ENCODE peak calls at places on chromosomes 6 and 20, in nine cellular contexts. D is cardiac fibroblast, C is fibroblast of lung, M is fibroblast of mammary gland, N is ovary, R is nephron progenitor cell, E is endodermal cell, V is IMR-90, A is GM13977. Y is an unnamed sample.

GRCh38 chr6:18454446-18454845 is 67.3 kb downstream of the RNF144B start:
- DNase-seq in D (no peak), C (no peak), M (no peak), N (no peak), R (no peak), E (no peak), V (no peak), A (no peak), Y (no peak)

GRCh38 chr20:35547319-35547718 is 5.4 kb downstream of the ERGIC3 start:
- DNase-seq in D (no peak), C (no peak), M (no peak), N (no peak), R (no peak), E (no peak), V (no peak), A (no peak), Y (no peak)

GRCh38 chr6:56764081-56764566 is 121.4 kb upstream of the DST start:
- DNase-seq in D (peak), C (peak), M (peak), N (no peak), R (no peak), E (peak), V (peak), A (peak), Y (peak)

GRCh38 chr6:154951400-154952200 is 43.5 kb upstream of the TIAM2 start:
- DNase-seq in D (no peak), C (no peak), M (no peak), N (no peak), R (no peak), E (no peak), V (no peak), A (peak), Y (no peak)

GRCh38 chr6:34057790-34058189 is 88.1 kb downstream of the GRM4 start:
- DNase-seq in D (no peak), C (no peak), M (no peak), N (no peak), R (no peak), E (no peak), V (no peak), A (no peak), Y (no peak)

GRCh38 chr6:37965964-37966676 is 146.6 kb downstream of the ZFAND3 start:
- DNase-seq in D (peak), C (no peak), M (peak), N (no peak), R (no peak), E (no peak), V (peak), A (no peak), Y (peak)

GRCh38 chr6:138540468-138540867 is 41.2 kb upstream of the NHSL1 start:
- DNase-seq in D (peak), C (peak), M (peak), N (no peak), R (no peak), E (no peak), V (peak), A (no peak), Y (peak)

GRCh38 chr20:19688031-19688806 is 69.8 kb upstream of the RIN2 start:
- DNase-seq in D (peak), C (peak), M (peak), N (peak), R (peak), E (peak), V (peak), A (no peak), Y (peak)

GRCh38 chr6:40922281-40922680 is 116.7 kb downstream of the UNC5CL start:
- DNase-seq in D (no peak), C (peak), M (peak), N (no peak), R (no peak), E (peak), V (peak), A (no peak), Y (peak)

DNA sequence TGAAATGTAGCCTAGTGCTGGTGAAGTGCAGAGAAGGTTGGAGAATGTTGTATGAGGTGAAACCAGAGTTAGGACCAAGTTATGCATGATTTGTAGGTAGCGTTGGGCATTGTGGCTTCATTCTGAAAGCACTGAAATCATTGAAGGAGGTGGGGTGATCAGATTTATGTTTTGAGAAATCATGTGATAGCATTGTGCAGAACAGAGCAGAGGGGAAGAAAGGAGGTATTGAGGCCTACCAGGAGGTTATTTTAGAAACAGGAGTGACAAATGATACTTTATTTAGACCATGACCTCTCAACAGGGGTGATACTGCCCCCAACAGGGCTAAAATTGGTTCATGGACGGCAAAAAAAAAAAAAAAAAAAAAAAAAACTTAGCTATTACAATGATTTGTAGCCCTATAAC is 15.6 kb upstream of the HMGN3 start:
- DNase-seq in D (peak), C (no peak), M (no peak), N (no peak), R (no peak), E (no peak), V (no peak), A (peak), Y (no peak)
- TF ChIP-seq CTCF in D (no peak), C (no peak), M (peak), N (no peak), R (no peak), E (peak), V (peak), A (peak), Y (peak)

DNA sequence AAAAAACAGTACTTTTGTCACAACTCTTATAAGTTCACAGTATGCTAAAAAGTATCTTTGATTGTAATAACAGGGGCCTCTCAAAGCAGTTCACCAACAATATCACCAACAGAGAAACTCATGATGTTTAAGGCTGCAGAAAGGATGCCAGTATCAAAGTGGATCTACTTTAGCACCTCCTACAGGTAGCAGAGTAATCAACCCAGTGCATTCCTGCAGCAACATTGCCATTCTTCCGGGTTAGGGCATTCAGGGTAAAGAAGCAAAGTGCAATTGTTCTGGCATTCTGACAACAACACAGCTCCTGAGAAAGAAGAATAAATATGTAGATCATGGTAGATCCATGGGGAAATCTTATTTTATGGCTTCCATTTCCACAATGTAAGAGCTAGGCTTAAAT is 7.6 kb upstream of the SLC17A4 start:
- DNase-seq in D (no peak), C (no peak), M (no peak), N (no peak), R (no peak), E (no peak), V (no peak), A (no peak), Y (no peak)
- TF ChIP-seq CTCF in D (no peak), C (no peak), M (no peak), N (no peak), R (no peak), E (peak), V (no peak), A (no peak), Y (no peak)

GRCh38 chr20:63858393-63859165 is 2.7 kb upstream of the ABHD16B start:
- DNase-seq in D (peak), C (peak), M (peak), N (peak), R (peak), E (peak), V (peak), A (peak), Y (peak)
- TF ChIP-seq CTCF in D (peak), C (peak), M (peak), N (peak), R (no peak), E (peak), V (peak), A (no peak), Y (peak)

DNA sequence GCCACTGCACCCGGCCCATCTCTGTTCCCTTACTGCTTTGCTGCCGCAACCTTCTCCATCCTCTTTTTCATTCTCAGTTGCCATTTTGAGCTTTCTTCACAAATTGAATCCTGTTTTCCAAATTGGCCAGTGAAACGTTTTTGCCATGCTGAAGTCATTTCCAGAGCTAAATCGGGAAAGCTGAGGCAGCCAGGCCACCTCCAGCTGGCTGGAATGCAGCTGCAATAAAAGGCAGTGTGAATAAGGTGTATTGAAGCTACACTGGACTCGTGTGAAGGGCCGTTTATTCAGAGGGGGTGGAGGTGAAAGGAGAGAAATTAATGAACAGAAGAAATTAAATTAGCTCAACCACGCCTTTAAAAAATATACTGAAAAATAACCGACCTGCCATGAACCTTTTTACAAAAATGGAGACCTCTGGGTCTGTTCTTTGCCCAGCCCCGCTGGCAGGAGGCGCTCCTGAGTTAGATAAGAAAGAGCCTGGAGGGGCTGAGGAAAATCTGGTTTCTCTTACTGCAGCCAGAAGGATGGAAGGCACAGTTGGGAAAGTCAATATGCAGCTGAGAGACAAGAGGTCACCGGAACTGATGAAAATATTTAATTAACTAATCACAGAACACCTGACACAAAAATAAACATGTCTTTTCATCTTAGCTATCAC is 283.9 kb downstream of the FOXC1 start:
- DNase-seq in D (no peak), C (peak), M (no peak), N (no peak), R (peak), E (peak), V (no peak), A (no peak), Y (no peak)
- TF ChIP-seq CTCF in D (no peak), C (no peak), M (peak), N (no peak), R (peak), E (peak), V (peak), A (peak), Y (peak)

GRCh38 chr6:2598867-2599266 is 151.9 kb downstream of the MYLK4 start:
- DNase-seq in D (no peak), C (no peak), M (no peak), N (no peak), R (no peak), E (no peak), V (no peak), A (no peak), Y (no peak)

GRCh38 chr6:2599817-2600216 is 150.9 kb downstream of the MYLK4 start:
- DNase-seq in D (no peak), C (no peak), M (no peak), N (no peak), R (no peak), E (no peak), V (no peak), A (no peak), Y (no peak)

GRCh38 chr6:2593167-2593566 is 157.6 kb downstream of the MYLK4 start:
- DNase-seq in D (no peak), C (no peak), M (no peak), N (no peak), R (no peak), E (no peak), V (no peak), A (no peak), Y (no peak)

GRCh38 chr6:2594868-2595267 is 155.9 kb downstream of the MYLK4 start:
- DNase-seq in D (no peak), C (no peak), M (no peak), N (no peak), R (no peak), E (no peak), V (no peak), A (no peak), Y (no peak)

DNA sequence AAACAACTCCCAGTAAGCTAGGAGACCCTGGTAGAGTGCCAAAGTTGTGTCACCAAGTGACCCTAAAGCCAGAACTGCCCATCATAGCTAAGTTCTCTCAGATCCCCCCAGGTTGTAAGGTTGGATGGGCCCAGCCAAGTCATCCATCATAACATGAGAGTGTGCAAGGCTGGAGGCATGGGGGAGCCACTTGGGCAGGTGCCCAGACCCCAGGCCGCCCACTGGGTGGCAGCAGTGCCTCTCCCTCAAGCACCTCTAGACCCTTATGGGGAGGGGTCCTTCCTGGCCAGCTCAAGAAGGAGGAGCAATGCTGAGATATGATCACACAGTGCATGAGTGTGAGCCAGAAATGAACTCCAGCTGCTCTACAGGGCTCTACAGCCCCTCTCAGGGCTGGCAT is 154.5 kb downstream of the MYLK4 start:
- DNase-seq in D (no peak), C (no peak), M (no peak), N (no peak), R (peak), E (peak), V (no peak), A (no peak), Y (no peak)
- TF ChIP-seq CTCF in D (no peak), C (no peak), M (no peak), N (no peak), R (peak), E (peak), V (no peak), A (peak), Y (no peak)

Y was measured in HFFc6.